ENCODE peak calls at places on chromosomes 4 and X, in five cellular contexts. One of them, this sample, is unnamed.

GRCh38 chr4:4182835-4183568 is 43.7 kb downstream of the OTOP1 start:
- DNase-seq in heart left ventricle: no peak
- DNase-seq in dorsolateral prefrontal cortex: no peak
- DNase-seq in mammary epithelial cell: no peak
- DNase-seq in ascending aorta: no peak
- DNase-seq in this sample: no peak

GRCh38 chr4:121728066-121728465 is 31.3 kb upstream of the ANXA5 start:
- DNase-seq in mammary epithelial cell: peak; percentile 74
- DNase-seq in heart left ventricle: no peak
- DNase-seq in dorsolateral prefrontal cortex: no peak
- DNase-seq in ascending aorta: no peak
- DNase-seq in this sample: peak; percentile 13

GRCh38 chrX:150489359-150490015 is 78.9 kb upstream of the MTM1 start:
- DNase-seq in dorsolateral prefrontal cortex: no peak
- DNase-seq in heart left ventricle: no peak
- DNase-seq in ascending aorta: no peak
- DNase-seq in mammary epithelial cell: no peak
- DNase-seq in this sample: no peak

GRCh38 chr4:154989511-154989910 is 208.4 kb downstream of the RBM46 start:
- DNase-seq in mammary epithelial cell: no peak
- DNase-seq in heart left ventricle: no peak
- DNase-seq in ascending aorta: no peak
- DNase-seq in dorsolateral prefrontal cortex: no peak
- DNase-seq in this sample: no peak

GRCh38 chr4:102429553-102429952 is 71.6 kb upstream of the NFKB1 start:
- DNase-seq in heart left ventricle: no peak
- DNase-seq in ascending aorta: no peak
- DNase-seq in dorsolateral prefrontal cortex: no peak
- DNase-seq in mammary epithelial cell: peak; percentile 95
- DNase-seq in this sample: no peak

GRCh38 chr4:20625460-20625859 is 74.8 kb upstream of the PACRGL start:
- DNase-seq in heart left ventricle: peak; percentile 28
- DNase-seq in mammary epithelial cell: no peak
- DNase-seq in dorsolateral prefrontal cortex: no peak
- DNase-seq in ascending aorta: peak; percentile 9
- DNase-seq in this sample: no peak

GRCh38 chr4:87060957-87061356 is 126.1 kb downstream of the AFF1 start:
- DNase-seq in dorsolateral prefrontal cortex: no peak
- DNase-seq in ascending aorta: no peak
- DNase-seq in heart left ventricle: no peak
- DNase-seq in mammary epithelial cell: peak; percentile 93
- DNase-seq in this sample: no peak

GRCh38 chr4:123378794-123379193 is 17.8 kb upstream of the SPRY1 start:
- DNase-seq in mammary epithelial cell: no peak
- DNase-seq in dorsolateral prefrontal cortex: no peak
- DNase-seq in ascending aorta: no peak
- DNase-seq in heart left ventricle: no peak
- DNase-seq in this sample: no peak

GRCh38 chr4:157096439-157096838 is 20.5 kb downstream of the GLRB start:
- DNase-seq in heart left ventricle: no peak
- DNase-seq in dorsolateral prefrontal cortex: no peak
- DNase-seq in mammary epithelial cell: no peak
- DNase-seq in ascending aorta: no peak
- DNase-seq in this sample: no peak

GRCh38 chr4:42995343-42995944 is 102.9 kb downstream of the GRXCR1 start:
- DNase-seq in dorsolateral prefrontal cortex: no peak
- DNase-seq in heart left ventricle: no peak
- DNase-seq in ascending aorta: no peak
- DNase-seq in mammary epithelial cell: peak; percentile 6
- DNase-seq in this sample: no peak

GRCh38 chr4:184287697-184288255 is 70.1 kb upstream of the ENPP6 start:
- DNase-seq in heart left ventricle: no peak
- DNase-seq in dorsolateral prefrontal cortex: no peak
- DNase-seq in ascending aorta: no peak
- DNase-seq in mammary epithelial cell: peak; percentile 50
- DNase-seq in this sample: no peak

GRCh38 chr4:182994171-182994570 is 77.0 kb upstream of the DCTD start:
- DNase-seq in dorsolateral prefrontal cortex: no peak
- DNase-seq in heart left ventricle: no peak
- DNase-seq in mammary epithelial cell: no peak
- DNase-seq in ascending aorta: no peak
- DNase-seq in this sample: no peak

GRCh38 chrX:10356979-10357378 is 200.2 kb downstream of the CLCN4 start:
- DNase-seq in dorsolateral prefrontal cortex: no peak
- DNase-seq in mammary epithelial cell: peak; percentile 71
- DNase-seq in heart left ventricle: no peak
- DNase-seq in ascending aorta: no peak
- DNase-seq in this sample: no peak

GRCh38 chr4:140156529-140157171 is 2.7 kb upstream of the MAML3 start:
- DNase-seq in mammary epithelial cell: no peak
- DNase-seq in ascending aorta: no peak
- DNase-seq in dorsolateral prefrontal cortex: no peak
- DNase-seq in heart left ventricle: no peak
- DNase-seq in this sample: no peak

GRCh38 chr4:7863911-7864681 is 75.6 kb downstream of the AFAP1 start:
- DNase-seq in heart left ventricle: no peak
- DNase-seq in dorsolateral prefrontal cortex: no peak
- DNase-seq in ascending aorta: no peak
- DNase-seq in mammary epithelial cell: peak; percentile 60
- DNase-seq in this sample: no peak

GRCh38 chrX:111129949-111130348 is 34.0 kb downstream of the PAK3 start:
- DNase-seq in ascending aorta: no peak
- DNase-seq in dorsolateral prefrontal cortex: no peak
- DNase-seq in heart left ventricle: no peak
- DNase-seq in mammary epithelial cell: no peak
- DNase-seq in this sample: no peak

GRCh38 chr4:139558235-139559094 is 2.4 kb upstream of the SETD7 start:
- DNase-seq in mammary epithelial cell: no peak
- DNase-seq in dorsolateral prefrontal cortex: no peak
- DNase-seq in heart left ventricle: no peak
- DNase-seq in ascending aorta: no peak
- DNase-seq in this sample: no peak

GRCh38 chrX:40107291-40108083 is 9.7 kb upstream of the BCOR start:
- DNase-seq in dorsolateral prefrontal cortex: peak; percentile 38
- DNase-seq in mammary epithelial cell: no peak
- DNase-seq in ascending aorta: peak; percentile 53
- DNase-seq in heart left ventricle: peak; percentile 78
- DNase-seq in this sample: peak; percentile 85

GRCh38 chr4:3315566-3315965 is 22.7 kb downstream of the RGS12 start:
- DNase-seq in ascending aorta: no peak
- DNase-seq in mammary epithelial cell: no peak
- DNase-seq in heart left ventricle: no peak
- DNase-seq in dorsolateral prefrontal cortex: peak; percentile 2
- DNase-seq in this sample: no peak

GRCh38 chr4:152655272-152656129 is 24.3 kb downstream of the TMEM154 start:
- DNase-seq in ascending aorta: no peak
- DNase-seq in dorsolateral prefrontal cortex: no peak
- DNase-seq in heart left ventricle: no peak
- DNase-seq in mammary epithelial cell: peak; percentile 91
- DNase-seq in this sample: no peak

GRCh38 chr4:150150545-150151156 is 72.4 kb downstream of the DCLK2 start:
- DNase-seq in ascending aorta: no peak
- DNase-seq in dorsolateral prefrontal cortex: peak; percentile 57
- DNase-seq in heart left ventricle: peak; percentile 70
- DNase-seq in mammary epithelial cell: no peak
- DNase-seq in this sample: no peak

GRCh38 chr4:37882665-37883296 is 8.1 kb upstream of the TBC1D1 start:
- DNase-seq in heart left ventricle: no peak
- DNase-seq in ascending aorta: no peak
- DNase-seq in dorsolateral prefrontal cortex: no peak
- DNase-seq in mammary epithelial cell: peak; percentile 23
- DNase-seq in this sample: no peak

GRCh38 chr4:304987-305680 is at the start of gene ZNF732:
- DNase-seq in heart left ventricle: peak; percentile 62
- DNase-seq in dorsolateral prefrontal cortex: peak; percentile 41
- DNase-seq in ascending aorta: no peak
- DNase-seq in mammary epithelial cell: peak; percentile 89
- DNase-seq in this sample: peak; percentile 14

GRCh38 chr4:155241225-155241624 is 32.8 kb downstream of the NPY2R start:
- DNase-seq in mammary epithelial cell: no peak
- DNase-seq in heart left ventricle: no peak
- DNase-seq in dorsolateral prefrontal cortex: no peak
- DNase-seq in ascending aorta: no peak
- DNase-seq in this sample: no peak

GRCh38 chrX:150504399-150505186 is 63.8 kb upstream of the MTM1 start:
- DNase-seq in ascending aorta: no peak
- DNase-seq in mammary epithelial cell: no peak
- DNase-seq in dorsolateral prefrontal cortex: no peak
- DNase-seq in heart left ventricle: no peak
- DNase-seq in this sample: no peak

GRCh38 chrX:9626379-9626778 is 139.3 kb downstream of the GPR143 start:
- DNase-seq in mammary epithelial cell: no peak
- DNase-seq in heart left ventricle: no peak
- DNase-seq in dorsolateral prefrontal cortex: no peak
- DNase-seq in ascending aorta: no peak
- DNase-seq in this sample: no peak

GRCh38 chrX:115957862-115958490 is 212.6 kb upstream of the AGTR2 start:
- DNase-seq in dorsolateral prefrontal cortex: no peak
- DNase-seq in heart left ventricle: no peak
- DNase-seq in mammary epithelial cell: no peak
- DNase-seq in ascending aorta: no peak
- DNase-seq in this sample: no peak

GRCh38 chr4:14916554-14917304 is 85.6 kb upstream of the CPEB2 start:
- DNase-seq in mammary epithelial cell: peak; percentile 63
- DNase-seq in ascending aorta: no peak
- DNase-seq in dorsolateral prefrontal cortex: no peak
- DNase-seq in heart left ventricle: peak; percentile 33
- DNase-seq in this sample: no peak

GRCh38 chr4:125243835-125244397 is 70.8 kb upstream of the FAT4 start:
- DNase-seq in heart left ventricle: no peak
- DNase-seq in mammary epithelial cell: peak; percentile 51
- DNase-seq in dorsolateral prefrontal cortex: no peak
- DNase-seq in ascending aorta: no peak
- DNase-seq in this sample: no peak

GRCh38 chrX:72714471-72714916 is 388 bp upstream of the PHKA1 start:
- DNase-seq in dorsolateral prefrontal cortex: peak; percentile 46
- DNase-seq in mammary epithelial cell: peak; percentile 51
- DNase-seq in ascending aorta: peak; percentile 52
- DNase-seq in heart left ventricle: peak; percentile 67
- DNase-seq in this sample: peak; percentile 71

GRCh38 chr4:95267081-95267480 is 281.7 kb downstream of the UNC5C start:
- DNase-seq in dorsolateral prefrontal cortex: no peak
- DNase-seq in mammary epithelial cell: peak; percentile 59
- DNase-seq in ascending aorta: no peak
- DNase-seq in heart left ventricle: no peak
- DNase-seq in this sample: no peak

GRCh38 chr4:124431663-124432192 is 280.8 kb downstream of the ANKRD50 start:
- DNase-seq in ascending aorta: no peak
- DNase-seq in heart left ventricle: no peak
- DNase-seq in mammary epithelial cell: no peak
- DNase-seq in dorsolateral prefrontal cortex: no peak
- DNase-seq in this sample: no peak

GRCh38 chrX:110699109-110699508 is 96.5 kb downstream of the CHRDL1 start:
- DNase-seq in ascending aorta: no peak
- DNase-seq in dorsolateral prefrontal cortex: no peak
- DNase-seq in mammary epithelial cell: peak; percentile 16
- DNase-seq in heart left ventricle: no peak
- DNase-seq in this sample: no peak

This sample was measured in psoas muscle.